ENCODE peak calls at places on chromosomes 4 and X, in four cellular contexts. One of them, this sample, is unnamed.
A peak's percentile ranks its signal among the peaks of the same experiment; 100 is the strongest.

GRCh38 chr4:82797591-82798081 is 960 bp downstream of the SCD5 start:
- DNase-seq in Peyer's patch: no peak
- DNase-seq in fibroblast of villous mesenchyme: peak; percentile 38
- DNase-seq in cardiac muscle cell: peak; percentile 36
- DNase-seq in this sample: no peak

GRCh38 chrX:18441780-18442367 is 16.5 kb downstream of the CDKL5 start:
- DNase-seq in Peyer's patch: no peak
- DNase-seq in fibroblast of villous mesenchyme: no peak
- DNase-seq in cardiac muscle cell: no peak
- DNase-seq in this sample: no peak

GRCh38 chr4:149885896-149886295 is 70.3 kb upstream of the IQCM start:
- DNase-seq in Peyer's patch: no peak
- DNase-seq in fibroblast of villous mesenchyme: peak; percentile 58
- DNase-seq in cardiac muscle cell: no peak
- DNase-seq in this sample: peak; percentile 55

GRCh38 chrX:115936008-115936407 is 234.5 kb upstream of the AGTR2 start:
- DNase-seq in Peyer's patch: no peak
- DNase-seq in fibroblast of villous mesenchyme: no peak
- DNase-seq in cardiac muscle cell: no peak
- DNase-seq in this sample: no peak

GRCh38 chrX:103475381-103475780 is 43.9 kb downstream of the RAB40A start:
- DNase-seq in Peyer's patch: no peak
- DNase-seq in fibroblast of villous mesenchyme: peak; percentile 13
- DNase-seq in cardiac muscle cell: no peak
- DNase-seq in this sample: no peak

GRCh38 chrX:1400731-1401471 is 9.0 kb upstream of the SLC25A6 start:
- DNase-seq in Peyer's patch: no peak
- DNase-seq in fibroblast of villous mesenchyme: no peak
- DNase-seq in cardiac muscle cell: no peak
- DNase-seq in this sample: no peak

GRCh38 chr4:118279920-118280432 is 72.8 kb downstream of the PRSS12 start:
- DNase-seq in Peyer's patch: no peak
- DNase-seq in fibroblast of villous mesenchyme: no peak
- DNase-seq in cardiac muscle cell: no peak
- DNase-seq in this sample: no peak

GRCh38 chr4:156100651-156101050 is 147.0 kb upstream of the CTSO start:
- DNase-seq in Peyer's patch: no peak
- DNase-seq in fibroblast of villous mesenchyme: no peak
- DNase-seq in cardiac muscle cell: no peak
- DNase-seq in this sample: no peak

GRCh38 chr4:148376151-148376550 is 66.1 kb downstream of the NR3C2 start:
- DNase-seq in Peyer's patch: peak; percentile 25
- DNase-seq in fibroblast of villous mesenchyme: peak; percentile 5
- DNase-seq in cardiac muscle cell: no peak
- DNase-seq in this sample: peak; percentile 18

GRCh38 chrX:118016422-118016821 is 100.2 kb downstream of the KLHL13 start:
- DNase-seq in Peyer's patch: no peak
- DNase-seq in fibroblast of villous mesenchyme: no peak
- DNase-seq in cardiac muscle cell: no peak
- DNase-seq in this sample: no peak

GRCh38 chrX:130402211-130402684 is 461 bp downstream of the RBMX2 start:
- DNase-seq in Peyer's patch: no peak
- DNase-seq in fibroblast of villous mesenchyme: no peak
- DNase-seq in cardiac muscle cell: no peak
- DNase-seq in this sample: no peak

GRCh38 chr4:73315091-73315490 is 56.5 kb upstream of the ANKRD17 start:
- DNase-seq in Peyer's patch: no peak
- DNase-seq in fibroblast of villous mesenchyme: no peak
- DNase-seq in cardiac muscle cell: no peak
- DNase-seq in this sample: no peak

GRCh38 chr4:84069119-84069518 is 430.0 kb downstream of the NKX6-1 start:
- DNase-seq in Peyer's patch: no peak
- DNase-seq in fibroblast of villous mesenchyme: no peak
- DNase-seq in cardiac muscle cell: no peak
- DNase-seq in this sample: no peak

GRCh38 chr4:130395871-130396270 is 1299.9 kb downstream of the C4orf33 start:
- DNase-seq in Peyer's patch: no peak
- DNase-seq in fibroblast of villous mesenchyme: peak; percentile 63
- DNase-seq in cardiac muscle cell: no peak
- DNase-seq in this sample: peak; percentile 62

GRCh38 chr4:139718833-139719232 is 53.2 kb downstream of the MGST2 start:
- DNase-seq in Peyer's patch: no peak
- DNase-seq in fibroblast of villous mesenchyme: no peak
- DNase-seq in cardiac muscle cell: no peak
- DNase-seq in this sample: no peak

GRCh38 chr4:69594382-69594781 is 45.1 kb downstream of the UGT2A2 start:
- DNase-seq in Peyer's patch: no peak
- DNase-seq in fibroblast of villous mesenchyme: no peak
- DNase-seq in cardiac muscle cell: no peak
- DNase-seq in this sample: no peak

GRCh38 chr4:158282252-158282651 is 72.0 kb downstream of the TMEM144 start:
- DNase-seq in Peyer's patch: no peak
- DNase-seq in fibroblast of villous mesenchyme: peak; percentile 12
- DNase-seq in cardiac muscle cell: peak; percentile 34
- DNase-seq in this sample: peak; percentile 55

GRCh38 chr4:44632089-44632488 is 19.3 kb downstream of the YIPF7 start:
- DNase-seq in Peyer's patch: no peak
- DNase-seq in fibroblast of villous mesenchyme: no peak
- DNase-seq in cardiac muscle cell: no peak
- DNase-seq in this sample: no peak

GRCh38 chr4:2324891-2325290 is 63.0 kb upstream of the MXD4 start:
- DNase-seq in Peyer's patch: no peak
- DNase-seq in fibroblast of villous mesenchyme: no peak
- DNase-seq in cardiac muscle cell: no peak
- DNase-seq in this sample: no peak

GRCh38 chr4:81523672-81524436 is 52.1 kb upstream of the RASGEF1B start:
- DNase-seq in Peyer's patch: no peak
- DNase-seq in fibroblast of villous mesenchyme: no peak
- DNase-seq in cardiac muscle cell: no peak
- DNase-seq in this sample: no peak

GRCh38 chr4:105042451-105042850 is 104.2 kb upstream of the TET2 start:
- DNase-seq in Peyer's patch: no peak
- DNase-seq in fibroblast of villous mesenchyme: no peak
- DNase-seq in cardiac muscle cell: no peak
- DNase-seq in this sample: no peak

GRCh38 chrX:85112270-85112669 is 108.6 kb downstream of the APOOL start:
- DNase-seq in Peyer's patch: no peak
- DNase-seq in fibroblast of villous mesenchyme: no peak
- DNase-seq in cardiac muscle cell: no peak
- DNase-seq in this sample: no peak

GRCh38 chr4:41535911-41536361 is 2.0 kb upstream of the LIMCH1 start:
- DNase-seq in Peyer's patch: no peak
- DNase-seq in fibroblast of villous mesenchyme: no peak
- DNase-seq in cardiac muscle cell: no peak
- DNase-seq in this sample: no peak

GRCh38 chr4:153758688-153759406 is 977 bp downstream of the RNF175 start:
- DNase-seq in Peyer's patch: no peak
- DNase-seq in fibroblast of villous mesenchyme: no peak
- DNase-seq in cardiac muscle cell: no peak
- DNase-seq in this sample: no peak

GRCh38 chr4:93312299-93312698 is 516.3 kb upstream of the ATOH1 start:
- DNase-seq in Peyer's patch: no peak
- DNase-seq in fibroblast of villous mesenchyme: no peak
- DNase-seq in cardiac muscle cell: no peak
- DNase-seq in this sample: no peak

GRCh38 chr4:43842594-43842993 is 606.0 kb downstream of the KCTD8 start:
- DNase-seq in Peyer's patch: no peak
- DNase-seq in fibroblast of villous mesenchyme: no peak
- DNase-seq in cardiac muscle cell: no peak
- DNase-seq in this sample: no peak

GRCh38 chr4:10183462-10183861 is 66.9 kb upstream of the WDR1 start:
- DNase-seq in Peyer's patch: no peak
- DNase-seq in fibroblast of villous mesenchyme: no peak
- DNase-seq in cardiac muscle cell: no peak
- DNase-seq in this sample: no peak

GRCh38 chr4:177107288-177107901 is 202.3 kb upstream of the NEIL3 start:
- DNase-seq in Peyer's patch: no peak
- DNase-seq in fibroblast of villous mesenchyme: no peak
- DNase-seq in cardiac muscle cell: no peak
- DNase-seq in this sample: peak; percentile 38

DNA sequence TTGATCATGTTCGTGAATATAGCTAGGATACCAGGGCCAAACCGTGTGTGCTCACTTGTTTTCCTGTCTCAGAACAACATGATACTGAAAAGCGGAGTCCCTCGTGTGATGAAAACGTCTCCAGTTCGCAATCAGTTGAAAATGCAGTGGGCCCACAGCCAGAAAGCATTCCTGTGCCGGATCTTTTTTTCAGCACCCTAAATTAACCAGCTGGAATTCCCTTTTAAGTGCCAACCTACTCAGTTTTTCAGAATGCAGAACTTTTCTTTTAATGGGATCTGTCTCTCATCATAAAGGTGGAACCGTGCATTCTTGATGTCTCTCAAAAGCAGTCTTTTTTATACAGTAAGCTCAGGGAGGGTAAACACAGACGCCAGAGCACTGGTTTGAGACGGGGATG is 130.8 kb upstream of the FRG1 start:
- DNase-seq in Peyer's patch: no peak
- DNase-seq in fibroblast of villous mesenchyme: no peak
- DNase-seq in cardiac muscle cell: no peak
- DNase-seq in this sample: no peak
- H3K4me3 ChIP-seq in Peyer's patch: no peak overlapping the region
- H3K4me3 ChIP-seq in fibroblast of villous mesenchyme: no peak overlapping the region
- H3K4me3 ChIP-seq in cardiac muscle cell: no peak overlapping the region
- H3K4me3 ChIP-seq in this sample: no peak overlapping the region

DNA sequence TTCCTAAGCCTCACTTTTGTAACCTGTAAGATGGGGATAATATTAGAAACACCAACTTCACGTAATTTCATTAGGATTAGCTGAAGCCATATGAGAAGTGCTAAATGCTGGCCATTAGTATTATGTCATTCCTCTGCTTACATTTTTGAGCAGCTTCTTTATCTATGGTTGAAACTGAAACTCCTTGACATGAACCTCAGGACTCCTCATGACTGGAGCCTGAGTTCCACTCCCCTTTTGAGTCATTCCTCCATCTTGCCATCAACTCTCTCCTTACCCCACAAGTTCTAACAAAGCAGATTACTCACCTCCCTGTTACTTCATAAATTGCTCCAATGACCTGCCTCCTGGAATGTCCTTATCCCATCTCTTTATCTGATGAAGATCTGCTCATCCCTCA is 123.2 kb upstream of the KCNIP4 start:
- DNase-seq in Peyer's patch: no peak
- DNase-seq in fibroblast of villous mesenchyme: peak; percentile 19
- DNase-seq in cardiac muscle cell: no peak
- DNase-seq in this sample: no peak
- H3K4me3 ChIP-seq in Peyer's patch: no peak overlapping the region
- H3K4me3 ChIP-seq in fibroblast of villous mesenchyme: no peak overlapping the region
- H3K4me3 ChIP-seq in cardiac muscle cell: no peak overlapping the region
- H3K4me3 ChIP-seq in this sample: no peak overlapping the region

GRCh38 chr4:111464251-111465045 is 680.8 kb upstream of the FAM241A start:
- DNase-seq in Peyer's patch: no peak
- DNase-seq in fibroblast of villous mesenchyme: peak; percentile 89
- DNase-seq in cardiac muscle cell: no peak
- DNase-seq in this sample: no peak
- H3K4me3 ChIP-seq in Peyer's patch: no peak overlapping the region
- H3K4me3 ChIP-seq in fibroblast of villous mesenchyme: no peak overlapping the region
- H3K4me3 ChIP-seq in cardiac muscle cell: no peak overlapping the region
- H3K4me3 ChIP-seq in this sample: no peak overlapping the region

DNA sequence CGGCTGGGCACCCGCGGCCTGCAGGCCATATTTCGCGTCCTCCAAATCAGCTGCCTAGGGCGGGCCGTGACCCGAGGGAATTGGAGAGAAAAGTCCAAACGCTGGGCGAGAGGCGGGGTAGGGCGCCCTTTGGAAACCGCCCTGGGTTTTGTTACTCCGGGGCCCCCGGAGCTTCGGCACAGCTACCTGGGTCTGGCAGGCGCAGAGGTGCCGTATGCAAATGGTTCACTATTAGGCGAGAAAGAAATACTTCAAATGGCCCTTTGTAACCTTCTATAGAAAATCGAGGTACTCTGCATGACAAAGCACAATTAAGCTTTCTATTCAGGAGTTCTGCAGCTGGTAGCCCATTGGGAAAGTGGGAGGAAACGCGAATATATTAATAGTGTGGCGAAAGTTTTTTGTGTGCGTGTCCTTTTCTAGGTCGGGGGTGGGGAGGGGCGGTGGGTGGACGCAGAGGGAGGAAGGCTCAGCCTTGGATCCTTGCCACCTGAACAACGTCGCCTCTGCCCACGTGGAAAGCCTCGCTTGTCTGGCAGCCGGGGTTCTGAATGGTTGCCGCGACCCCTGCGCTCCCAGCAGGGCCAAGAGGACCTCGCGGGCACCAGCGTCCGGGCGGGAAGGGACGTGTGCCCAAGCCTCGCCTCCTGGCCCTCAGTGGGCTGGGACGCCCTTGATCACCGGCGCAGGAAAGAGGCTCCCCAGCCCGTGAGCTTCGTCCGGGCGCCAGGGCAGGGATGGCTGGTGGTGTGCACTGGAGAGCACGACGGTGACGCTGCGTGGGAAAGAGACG is 9.5 kb downstream of the GSX2 start:
- DNase-seq in Peyer's patch: no peak
- DNase-seq in fibroblast of villous mesenchyme: no peak
- DNase-seq in cardiac muscle cell: no peak
- DNase-seq in this sample: no peak
- H3K4me3 ChIP-seq in Peyer's patch: peak overlapping the region; percentile 38
- H3K4me3 ChIP-seq in fibroblast of villous mesenchyme: no peak overlapping the region
- H3K4me3 ChIP-seq in cardiac muscle cell: no peak overlapping the region
- H3K4me3 ChIP-seq in this sample: no peak overlapping the region

DNA sequence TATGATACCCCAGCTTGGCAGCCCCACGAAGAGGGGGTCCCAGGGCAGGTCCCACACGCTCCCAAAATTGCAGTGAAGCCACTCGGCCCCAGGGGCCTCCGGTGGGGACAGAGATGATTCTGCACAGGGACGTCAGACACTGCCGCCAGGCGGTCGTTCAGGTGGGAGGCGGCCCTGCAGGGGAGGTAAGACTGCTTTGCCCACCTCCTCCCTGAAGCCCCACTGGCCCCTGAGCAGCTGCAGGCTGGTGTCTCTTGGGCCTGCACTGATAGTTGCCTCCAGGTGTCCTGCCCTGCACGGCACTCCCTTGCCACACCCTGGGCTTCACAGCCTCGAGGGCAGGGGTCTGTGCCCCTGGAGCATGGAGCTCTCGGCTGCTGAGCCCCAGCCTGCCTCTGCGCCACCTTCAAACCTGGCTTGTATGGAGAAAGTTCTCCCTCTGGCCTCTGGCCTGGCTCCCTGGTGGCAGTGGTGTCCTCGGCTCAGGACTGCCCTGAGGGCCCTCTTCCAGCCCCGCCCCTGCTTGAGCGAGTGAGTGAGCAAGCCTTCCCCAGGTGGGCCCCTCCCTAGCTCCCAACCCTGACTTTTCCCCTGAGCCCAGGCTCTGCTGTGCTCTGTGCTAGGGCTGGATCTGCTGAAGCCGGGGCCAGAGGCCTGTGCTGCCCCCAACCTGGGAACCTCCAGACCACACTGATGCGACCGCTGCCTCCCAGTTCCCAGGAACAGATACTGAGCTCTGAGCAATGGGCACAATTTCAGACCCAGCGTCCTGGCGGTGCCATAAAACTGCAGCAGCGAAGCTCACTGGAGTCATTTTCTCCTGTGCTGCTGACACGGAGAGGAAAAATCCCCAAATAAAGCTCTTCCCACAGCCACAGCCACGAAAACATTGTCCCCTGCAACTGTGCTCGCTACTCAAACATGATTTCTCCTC is 16.1 kb downstream of the ADRA2C start:
- DNase-seq in Peyer's patch: no peak
- DNase-seq in fibroblast of villous mesenchyme: no peak
- DNase-seq in cardiac muscle cell: no peak
- DNase-seq in this sample: no peak
- H3K4me3 ChIP-seq in Peyer's patch: no peak overlapping the region
- H3K4me3 ChIP-seq in fibroblast of villous mesenchyme: no peak overlapping the region
- H3K4me3 ChIP-seq in cardiac muscle cell: no peak overlapping the region
- H3K4me3 ChIP-seq in this sample: no peak overlapping the region

GRCh38 chr4:185127021-185127925 is 15.8 kb upstream of the SLC25A4 start:
- DNase-seq in Peyer's patch: no peak
- DNase-seq in fibroblast of villous mesenchyme: peak; percentile 20
- DNase-seq in cardiac muscle cell: peak; percentile 38
- DNase-seq in this sample: no peak
- H3K4me3 ChIP-seq in Peyer's patch: peak overlapping the region; percentile 50
- H3K4me3 ChIP-seq in fibroblast of villous mesenchyme: peak overlapping the region; percentile 64
- H3K4me3 ChIP-seq in cardiac muscle cell: peak overlapping the region; percentile 39
- H3K4me3 ChIP-seq in this sample: peak overlapping the region; percentile 57

This sample was measured in skeletal muscle cell.